ENCODE peak calls at places on chromosomes 12 and 14, in seven cellular contexts. Q, X, M, W, T, L and I are unnamed samples. For H3K4me1, the result is how much of the 10 kb centered on the place peaks cover.

GRCh38 chr12:54404061-54405004 is 14.7 kb downstream of the ITGA5 start:
- DNase-seq in Q (no peak), W (peak), L (no peak), M (peak), X (peak), T (no peak), I (no peak)

GRCh38 chr12:116919247-116919671 is 8.5 kb downstream of the FBXW8 start:
- DNase-seq in M (no peak), L (no peak), T (no peak), Q (no peak), W (no peak), X (no peak), I (no peak)

GRCh38 chr12:16608346-16608745 is 2.4 kb upstream of the LMO3 start:
- DNase-seq in L (no peak), W (no peak), X (no peak), Q (no peak), T (no peak), M (no peak), I (no peak)

GRCh38 chr12:71558445-71558844 is 105.2 kb downstream of the ZFC3H1 start:
- DNase-seq in Q (no peak), M (no peak), W (no peak), T (no peak), X (no peak), L (no peak), I (no peak)

GRCh38 chr14:104436047-104436531 is 143.5 kb upstream of the C14orf180 start:
- DNase-seq in X (no peak), W (no peak), T (no peak), Q (no peak), L (peak), M (peak), I (no peak)

GRCh38 chr12:115354476-115354890 is 670.5 kb upstream of the TBX3 start:
- DNase-seq in M (no peak), Q (no peak), L (no peak), W (no peak), T (no peak), X (no peak), I (no peak)

GRCh38 chr12:67957383-67957782 is 31.9 kb upstream of the IFNG-AS1 start:
- DNase-seq in M (no peak), L (no peak), X (no peak), Q (no peak), W (no peak), T (no peak), I (no peak)

GRCh38 chr14:21526672-21527319 is 650 bp upstream of the SALL2 start:
- DNase-seq in X (no peak), M (peak), W (no peak), T (no peak), L (no peak), Q (no peak), I (no peak)

GRCh38 chr14:68471029-68471963 is 321.6 kb downstream of the ZFP36L1 start:
- DNase-seq in W (no peak), X (no peak), M (peak), Q (no peak), L (no peak), T (no peak), I (no peak)

GRCh38 chr14:68470361-68470760 is 322.5 kb downstream of the ZFP36L1 start:
- DNase-seq in L (no peak), W (no peak), T (peak), X (no peak), M (no peak), Q (no peak), I (no peak)

GRCh38 chr14:68468437-68469207 is 324.2 kb downstream of the ZFP36L1 start:
- DNase-seq in Q (no peak), W (no peak), M (no peak), T (peak), L (no peak), X (no peak), I (no peak)

GRCh38 chr14:68467425-68467824 is 325.4 kb downstream of the ZFP36L1 start:
- DNase-seq in L (no peak), T (no peak), Q (no peak), W (no peak), X (no peak), M (no peak), I (no peak)

DNA sequence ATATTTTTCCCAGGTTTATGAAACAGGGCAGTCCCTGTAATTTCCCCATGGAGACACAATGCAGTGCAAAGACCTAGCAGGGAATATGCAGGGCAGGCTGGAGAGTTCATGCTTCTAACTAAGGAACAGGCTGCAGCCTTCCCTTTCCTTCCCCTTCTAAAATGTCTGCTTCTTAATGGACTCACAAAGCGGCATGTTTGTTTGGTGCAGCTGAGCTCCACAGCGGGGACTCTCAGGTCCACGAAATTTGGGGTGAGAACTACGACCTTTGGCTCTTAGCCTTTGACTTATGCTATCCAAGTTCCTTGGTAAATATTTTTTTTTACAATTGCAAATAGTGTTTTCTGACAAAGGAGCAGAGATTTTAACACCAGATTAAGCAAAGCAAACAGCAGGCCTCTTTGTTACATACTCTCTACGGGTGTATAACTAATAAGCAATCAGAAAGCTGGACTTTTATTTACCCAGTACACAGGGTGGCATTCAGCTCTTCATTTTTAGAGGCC is 323.6 kb downstream of the ZFP36L1 start:
- DNase-seq in T (no peak), M (no peak), X (peak), Q (no peak), W (no peak), L (no peak), I (no peak)
- H3K4me1 ChIP-seq in T (half or more), M (under half), X (under half), Q (half or more), W (under half), L (under half), I (under half)

GRCh38 chr14:75430106-75430505 is 2.3 kb downstream of the JDP2 start:
- DNase-seq in L (peak), M (no peak), Q (no peak), X (no peak), W (peak), T (no peak), I (no peak)
- H3K4me1 ChIP-seq in L (half or more), M (under half), Q (under half), X (under half), W (under half), T (under half), I (under half)

GRCh38 chr12:132111641-132112304 is 32.3 kb downstream of the DDX51 start:
- DNase-seq in T (no peak), M (peak), L (no peak), Q (no peak), W (no peak), X (no peak), I (no peak)

GRCh38 chr12:132109741-132110140 is 34.4 kb downstream of the DDX51 start:
- DNase-seq in L (no peak), W (no peak), X (no peak), M (peak), T (no peak), Q (no peak), I (no peak)

GRCh38 chr12:132108211-132108832 is 35.8 kb downstream of the DDX51 start:
- DNase-seq in T (no peak), M (peak), Q (no peak), X (no peak), W (no peak), L (no peak), I (no peak)

GRCh38 chr12:132106921-132107320 is 37.2 kb downstream of the DDX51 start:
- DNase-seq in X (no peak), Q (no peak), W (no peak), M (peak), L (no peak), T (no peak), I (no peak)

DNA sequence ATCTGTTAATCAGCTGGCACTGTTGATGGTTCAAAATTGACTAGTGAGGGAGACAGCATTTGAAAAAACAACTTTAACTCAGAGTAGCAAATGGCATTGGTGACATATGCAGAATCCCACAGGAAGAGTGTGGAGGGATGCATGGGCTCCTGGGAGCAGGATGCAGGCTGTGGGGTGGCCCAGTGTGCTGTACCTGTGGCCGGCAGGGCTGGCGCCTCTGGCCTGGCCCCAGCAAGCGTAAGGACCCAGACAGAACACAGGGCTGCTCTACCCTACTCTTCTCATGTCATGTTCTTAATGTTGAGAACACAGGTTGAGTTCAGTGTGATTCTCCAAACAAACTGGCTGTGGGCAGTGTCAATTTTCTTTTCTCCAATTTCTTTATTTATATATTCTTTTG is 33.4 kb downstream of the DDX51 start:
- DNase-seq in M (peak), Q (no peak), T (no peak), X (no peak), W (no peak), L (no peak), I (no peak)
- H3K4me1 ChIP-seq in M (under half), Q (under half), T (under half), X (under half), W (under half), L (under half), I (under half)

DNA sequence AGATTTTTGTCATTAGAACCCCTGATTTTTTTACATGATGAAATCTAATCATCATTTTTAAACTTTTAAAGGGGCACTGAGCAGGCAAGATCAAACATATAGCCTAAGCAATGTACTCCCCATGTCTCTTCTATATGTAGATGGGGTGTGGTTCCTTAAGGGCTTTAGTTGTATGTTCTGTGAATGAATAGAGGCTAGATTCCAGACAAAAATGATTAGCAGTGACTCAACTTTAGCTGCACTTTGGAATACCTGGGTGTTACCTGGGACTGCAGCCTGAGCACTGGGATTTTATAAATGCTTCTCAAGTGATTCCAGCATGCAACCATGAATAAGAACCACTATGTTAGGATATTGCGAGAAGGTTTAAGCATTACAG is 256.7 kb upstream of the PLEKHG7 start:
- DNase-seq in X (no peak), T (peak), L (no peak), Q (no peak), W (no peak), M (no peak), I (no peak)
- H3K4me1 ChIP-seq in X (under half), T (under half), L (under half), Q (under half), W (under half), M (under half), I (under half)